ENCODE peak calls at places on chromosome 10, in five cellular contexts. O is heart left ventricle, K is WTC11, Z is AG04449, F is GM06990. J is an unnamed sample.

GRCh38 chr10:110069502-110069982 is 61.8 kb downstream of the ADD3 start:
- DNase-seq in O (no peak), Z (no peak), F (peak), K (no peak), J (no peak)

GRCh38 chr10:69389827-69390490 is 26.8 kb downstream of the TACR2 start:
- DNase-seq in O (no peak), K (peak), F (no peak), Z (no peak), J (no peak)

GRCh38 chr10:124417846-124418725 is 637 bp downstream of the OAT start:
- DNase-seq in F (peak), Z (no peak), O (peak), K (peak), J (peak)

GRCh38 chr10:67853512-67853911 is 15.5 kb upstream of the DNAJC12 start:
- DNase-seq in F (no peak), O (no peak), K (no peak), Z (no peak), J (no peak)

GRCh38 chr10:100882681-100883321 is 30.0 kb upstream of the SLF2 start:
- DNase-seq in F (no peak), K (no peak), Z (no peak), O (no peak), J (no peak)

GRCh38 chr10:58512470-58513188 is at the start of gene BICC1:
- DNase-seq in Z (no peak), K (peak), O (peak), F (no peak), J (no peak)

GRCh38 chr10:18164771-18165361 is 24.6 kb downstream of the CACNB2 start:
- DNase-seq in O (no peak), F (no peak), Z (no peak), K (no peak), J (no peak)

GRCh38 chr10:132588301-132589013 is 50.9 kb downstream of the INPP5A start:
- DNase-seq in O (peak), F (peak), K (peak), Z (no peak), J (no peak)

GRCh38 chr10:93034426-93034825 is 26.2 kb upstream of the CYP26C1 start:
- DNase-seq in K (no peak), F (no peak), Z (no peak), O (no peak), J (no peak)

DNA sequence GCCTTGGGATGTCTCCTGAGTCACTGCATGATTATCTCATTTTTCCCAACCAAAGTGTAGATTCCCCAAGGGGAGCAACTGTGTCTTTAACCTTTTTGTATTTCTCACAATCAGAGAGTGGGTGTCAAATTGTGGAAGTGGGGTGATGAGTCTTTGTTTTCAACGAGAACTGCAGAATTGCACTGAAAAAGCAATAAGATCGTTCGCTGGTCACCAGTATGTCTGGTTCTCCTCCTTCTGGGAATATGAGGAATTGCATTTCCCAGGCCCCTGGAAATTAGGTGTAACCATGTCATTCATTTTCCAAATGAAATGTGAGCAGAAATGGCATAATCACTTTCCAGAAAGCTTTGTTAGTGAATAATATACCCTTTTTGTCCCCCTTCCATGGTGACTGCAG is 326.9 kb downstream of the GPAM start:
- DNase-seq in K (no peak), Z (no peak), F (no peak), O (no peak), J (no peak)
- TF ChIP-seq CTCF in K (peak), Z (no peak), F (no peak), O (no peak), J (no peak)

GRCh38 chr10:90652519-90652918 is 205.3 kb downstream of the HTR7 start:
- DNase-seq in Z (no peak), O (no peak), F (no peak), K (no peak), J (no peak)
- TF ChIP-seq CTCF in Z (peak), O (peak), F (peak), K (no peak), J (no peak)

GRCh38 chr10:76700241-76700640 is 937.4 kb downstream of the KCNMA1 start:
- DNase-seq in O (no peak), K (no peak), Z (no peak), F (no peak), J (no peak)

GRCh38 chr10:76695069-76695468 is 942.5 kb downstream of the KCNMA1 start:
- DNase-seq in K (no peak), F (no peak), O (no peak), Z (no peak), J (no peak)

DNA sequence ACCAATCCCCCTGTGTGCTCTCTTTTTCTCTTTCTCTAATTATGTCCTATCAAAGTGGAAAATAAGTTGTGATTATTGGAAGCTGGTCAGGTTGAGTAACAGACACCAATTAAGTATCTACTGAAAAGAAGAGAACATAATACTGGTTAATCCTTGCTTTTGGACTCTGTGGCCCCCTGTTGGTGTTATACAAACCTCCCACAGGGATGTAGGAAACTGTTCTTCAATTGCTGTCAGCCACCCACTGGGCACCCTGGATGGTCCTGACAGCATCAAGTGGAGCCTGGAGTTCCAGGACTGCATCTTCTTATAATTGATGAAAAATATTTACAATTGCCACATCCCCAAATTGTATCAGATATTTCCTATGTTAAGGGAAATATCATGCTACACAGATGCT is 939.7 kb downstream of the KCNMA1 start:
- DNase-seq in F (no peak), O (no peak), K (no peak), Z (no peak), J (no peak)
- TF ChIP-seq CTCF in F (peak), O (no peak), K (no peak), Z (no peak), J (no peak)

DNA sequence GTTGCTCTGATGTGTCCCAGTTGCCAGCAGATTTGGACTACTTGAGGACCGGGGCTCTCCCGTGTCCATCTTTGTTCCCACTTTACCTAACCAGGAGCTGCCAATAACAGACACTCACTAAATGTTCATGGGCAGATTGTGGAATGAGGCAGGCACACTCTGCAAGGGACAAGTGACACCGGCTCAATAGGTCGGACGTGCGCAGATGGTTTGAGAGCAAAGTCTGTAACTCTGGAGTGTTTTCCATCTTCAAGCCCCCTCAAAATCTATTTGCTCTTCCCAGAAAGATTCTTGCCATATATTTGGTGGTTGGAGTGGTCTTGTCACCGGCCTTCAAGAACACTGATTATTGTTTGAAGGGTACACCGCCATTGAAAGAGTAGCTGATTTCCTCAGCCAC is 47.2 kb downstream of the THNSL1 start:
- DNase-seq in F (no peak), O (no peak), K (no peak), Z (no peak), J (no peak)
- TF ChIP-seq CTCF in F (no peak), O (no peak), K (no peak), Z (no peak), J (no peak)

GRCh38 chr10:17116193-17116592 is 13.4 kb downstream of the CUBN start:
- DNase-seq in K (no peak), F (no peak), Z (no peak), O (no peak), J (no peak)

GRCh38 chr10:17113889-17114288 is 15.7 kb downstream of the CUBN start:
- DNase-seq in Z (no peak), O (no peak), F (no peak), K (no peak), J (no peak)

GRCh38 chr10:17113346-17113745 is 16.3 kb downstream of the CUBN start:
- DNase-seq in Z (no peak), O (no peak), K (no peak), F (no peak), J (no peak)

GRCh38 chr10:17112566-17112965 is 17.0 kb downstream of the CUBN start:
- DNase-seq in Z (no peak), K (no peak), O (no peak), F (no peak), J (no peak)

GRCh38 chr10:17115683-17116082 is 13.9 kb downstream of the CUBN start:
- DNase-seq in F (no peak), O (no peak), Z (no peak), K (no peak), J (no peak)
- TF ChIP-seq CTCF in F (no peak), O (no peak), Z (no peak), K (no peak), J (no peak)

J was measured in coronary artery.